ENCODE peak calls at places on chromosomes 3 and 15, in ten cellular contexts. X, N, R, E, U, J, D, I, K and H are unnamed samples.

GRCh38 chr3:62502315-62503300 is 129.3 kb upstream of the FEZF2 start:
- DNase-seq in X (no peak), N (no peak), R (no peak), E (no peak), U (no peak), J (no peak), D (no peak), I (no peak), K (no peak), H (no peak)

GRCh38 chr3:12446298-12446697 is 38.0 kb upstream of the TSEN2 start:
- DNase-seq in X (no peak), N (no peak), R (no peak), E (no peak), U (no peak), J (no peak), D (no peak), I (no peak), K (no peak), H (no peak)

GRCh38 chr3:16370503-16370871 is 105.5 kb downstream of the OXNAD1 start:
- DNase-seq in X (no peak), N (no peak), R (no peak), E (no peak), U (no peak), J (no peak), D (no peak), I (no peak), K (no peak), H (no peak)

GRCh38 chr3:39148116-39149058 is 5.0 kb downstream of the CSRNP1 start:
- DNase-seq in X (peak), N (no peak), R (no peak), E (peak), U (no peak), J (peak), D (no peak), I (no peak), K (peak), H (no peak)

GRCh38 chr15:44536298-44536961 is 517 bp upstream of the EIF3J start:
- DNase-seq in X (peak), N (peak), R (peak), E (peak), U (peak), J (peak), D (peak), I (no peak), K (peak), H (peak)

GRCh38 chr3:128009952-128010846 is 42.0 kb upstream of the SEC61A1 start:
- DNase-seq in X (peak), N (peak), R (no peak), E (peak), U (no peak), J (peak), D (no peak), I (no peak), K (no peak), H (no peak)

GRCh38 chr3:2510746-2511145 is 412.1 kb downstream of the CNTN4 start:
- DNase-seq in X (no peak), N (no peak), R (no peak), E (no peak), U (no peak), J (no peak), D (no peak), I (no peak), K (no peak), H (no peak)

GRCh38 chr15:36612063-36612788 is 32.8 kb downstream of the CDIN1 start:
- DNase-seq in X (peak), N (no peak), R (no peak), E (peak), U (peak), J (no peak), D (no peak), I (no peak), K (peak), H (peak)

GRCh38 chr3:182843478-182843877 is 50.2 kb downstream of the ATP11B start:
- DNase-seq in X (peak), N (no peak), R (no peak), E (no peak), U (peak), J (no peak), D (no peak), I (no peak), K (peak), H (no peak)

GRCh38 chr3:71721721-71722157 is 3.5 kb downstream of the EIF4E3 start:
- DNase-seq in X (no peak), N (no peak), R (no peak), E (no peak), U (no peak), J (no peak), D (no peak), I (no peak), K (no peak), H (no peak)

GRCh38 chr3:108183178-108183577 is 39.0 kb downstream of the IFT57 start:
- DNase-seq in X (peak), N (no peak), R (no peak), E (peak), U (no peak), J (no peak), D (no peak), I (no peak), K (no peak), H (no peak)

GRCh38 chr3:45464336-45464809 is 76.0 kb downstream of the LARS2 start:
- DNase-seq in X (no peak), N (no peak), R (peak), E (no peak), U (no peak), J (peak), D (peak), I (no peak), K (peak), H (no peak)

GRCh38 chr15:94083467-94083991 is 147.8 kb upstream of the MCTP2 start:
- DNase-seq in X (peak), N (no peak), R (no peak), E (peak), U (no peak), J (no peak), D (no peak), I (no peak), K (peak), H (no peak)

GRCh38 chr3:51621091-51621892 is 49.8 kb upstream of the TEX264 start:
- DNase-seq in X (no peak), N (peak), R (no peak), E (no peak), U (no peak), J (no peak), D (no peak), I (no peak), K (no peak), H (no peak)

GRCh38 chr3:47825590-47825989 is 22.7 kb downstream of the DHX30 start:
- DNase-seq in X (no peak), N (no peak), R (no peak), E (no peak), U (no peak), J (peak), D (no peak), I (no peak), K (no peak), H (no peak)

GRCh38 chr15:33955945-33956344 is 12.4 kb upstream of the CHRM5 start:
- DNase-seq in X (no peak), N (no peak), R (no peak), E (no peak), U (no peak), J (peak), D (no peak), I (no peak), K (no peak), H (no peak)

GRCh38 chr3:186054481-186055399 is 54.1 kb downstream of the ETV5 start:
- DNase-seq in X (no peak), N (no peak), R (no peak), E (no peak), U (no peak), J (no peak), D (no peak), I (no peak), K (no peak), H (no peak)

GRCh38 chr3:72187131-72187530 is 402.2 kb upstream of the PROK2 start:
- DNase-seq in X (no peak), N (peak), R (peak), E (no peak), U (no peak), J (peak), D (no peak), I (no peak), K (no peak), H (no peak)

GRCh38 chr3:126085841-126086240 is 1.9 kb upstream of the SLC41A3 start:
- DNase-seq in X (no peak), N (no peak), R (no peak), E (no peak), U (no peak), J (no peak), D (no peak), I (no peak), K (no peak), H (no peak)

GRCh38 chr3:123582315-123582714 is 2.5 kb downstream of the HACD2 start:
- DNase-seq in X (no peak), N (no peak), R (no peak), E (no peak), U (peak), J (no peak), D (no peak), I (no peak), K (no peak), H (peak)

GRCh38 chr3:138062626-138063025 is 52.7 kb downstream of the CLDN18 start:
- DNase-seq in X (peak), N (no peak), R (no peak), E (peak), U (no peak), J (no peak), D (no peak), I (no peak), K (no peak), H (no peak)

GRCh38 chr3:193396451-193397244 is 18.1 kb upstream of the ATP13A5 start:
- DNase-seq in X (peak), N (no peak), R (no peak), E (peak), U (no peak), J (no peak), D (no peak), I (no peak), K (no peak), H (no peak)

GRCh38 chr15:25022233-25022632 is 67.4 kb downstream of the SNRPN start:
- DNase-seq in X (peak), N (no peak), R (no peak), E (peak), U (peak), J (no peak), D (no peak), I (no peak), K (peak), H (no peak)

GRCh38 chr3:30689202-30689641 is 82.8 kb downstream of the TGFBR2 start:
- DNase-seq in X (peak), N (no peak), R (no peak), E (peak), U (peak), J (no peak), D (no peak), I (no peak), K (peak), H (peak)

GRCh38 chr15:33068531-33068990 is 126.0 kb downstream of the FMN1 start:
- DNase-seq in X (peak), N (peak), R (peak), E (peak), U (peak), J (no peak), D (no peak), I (no peak), K (no peak), H (peak)

GRCh38 chr3:105944281-105944680 is 75.5 kb upstream of the CBLB start:
- DNase-seq in X (peak), N (no peak), R (no peak), E (peak), U (peak), J (no peak), D (no peak), I (no peak), K (no peak), H (no peak)

GRCh38 chr3:140180603-140181002 is 245.6 kb downstream of the CLSTN2 start:
- DNase-seq in X (no peak), N (no peak), R (no peak), E (no peak), U (no peak), J (no peak), D (no peak), I (no peak), K (no peak), H (no peak)

GRCh38 chr15:95439812-95440380 is 890.6 kb upstream of the NR2F2 start:
- DNase-seq in X (peak), N (no peak), R (peak), E (peak), U (no peak), J (no peak), D (no peak), I (no peak), K (no peak), H (no peak)

GRCh38 chr15:35630985-35631384 is 85.0 kb upstream of the DPH6 start:
- DNase-seq in X (no peak), N (no peak), R (no peak), E (no peak), U (no peak), J (no peak), D (no peak), I (no peak), K (no peak), H (no peak)

GRCh38 chr15:83475551-83475950 is 28.4 kb downstream of the SH3GL3 start:
- DNase-seq in X (peak), N (no peak), R (no peak), E (peak), U (peak), J (no peak), D (peak), I (no peak), K (no peak), H (no peak)

GRCh38 chr3:174436367-174436766 is 422.8 kb upstream of the NAALADL2 start:
- DNase-seq in X (no peak), N (no peak), R (no peak), E (no peak), U (no peak), J (no peak), D (no peak), I (no peak), K (no peak), H (no peak)
- H2AFZ ChIP-seq in X (peak), N (no peak), R (no peak), E (no peak), U (no peak), J (no peak), D (no peak), I (no peak), K (no peak), H (no peak)

DNA sequence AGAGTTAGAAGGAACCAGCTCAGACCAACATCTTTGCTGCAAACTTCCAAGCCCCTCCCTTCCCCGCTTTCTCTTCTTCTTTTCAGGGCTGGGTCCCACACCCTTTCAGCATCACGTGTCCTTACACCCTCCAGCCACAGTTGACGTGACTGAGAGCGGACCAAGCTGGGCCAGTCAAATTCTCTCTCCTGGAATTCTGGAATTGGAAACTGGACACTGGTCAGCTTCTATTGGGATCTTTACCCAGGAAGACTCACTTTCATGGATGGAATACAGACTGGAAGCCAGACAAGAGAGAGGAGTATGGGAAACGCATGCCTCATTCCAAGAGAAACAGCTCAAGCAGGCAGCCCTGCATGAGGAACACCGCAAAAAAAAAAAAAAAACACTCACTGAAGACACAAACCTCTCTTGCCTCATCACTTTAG is 12.4 kb upstream of the TPM1 start:
- DNase-seq in X (peak), N (no peak), R (no peak), E (peak), U (no peak), J (no peak), D (no peak), I (no peak), K (no peak), H (no peak)
- H2AFZ ChIP-seq in X (no peak), N (no peak), R (peak), E (no peak), U (no peak), J (no peak), D (no peak), I (no peak), K (no peak), H (no peak)

GRCh38 chr3:135629696-135630408 is 335.7 kb upstream of the PPP2R3A start:
- DNase-seq in X (no peak), N (no peak), R (peak), E (no peak), U (no peak), J (no peak), D (no peak), I (no peak), K (no peak), H (no peak)
- H2AFZ ChIP-seq in X (no peak), N (no peak), R (no peak), E (no peak), U (no peak), J (no peak), D (no peak), I (no peak), K (no peak), H (no peak)

GRCh38 chr3:49093853-49094767 is at the start of gene QRICH1:
- DNase-seq in X (peak), N (peak), R (peak), E (peak), U (peak), J (peak), D (peak), I (peak), K (peak), H (peak)
- H2AFZ ChIP-seq in X (peak), N (no peak), R (peak), E (peak), U (peak), J (peak), D (peak), I (peak), K (peak), H (peak)

GRCh38 chr15:64844576-64845140 is 2.9 kb downstream of the PLEKHO2 start:
- DNase-seq in X (no peak), N (no peak), R (peak), E (no peak), U (no peak), J (no peak), D (no peak), I (no peak), K (no peak), H (no peak)

GRCh38 chr15:64842986-64843561 is 1.4 kb downstream of the PLEKHO2 start:
- DNase-seq in X (peak), N (no peak), R (no peak), E (no peak), U (peak), J (peak), D (no peak), I (no peak), K (peak), H (no peak)

GRCh38 chr15:64843996-64844395 is 2.3 kb downstream of the PLEKHO2 start:
- DNase-seq in X (no peak), N (no peak), R (peak), E (no peak), U (no peak), J (no peak), D (no peak), I (no peak), K (no peak), H (no peak)

GRCh38 chr15:64841258-64842098 is at the start of gene PLEKHO2:
- DNase-seq in X (peak), N (peak), R (peak), E (peak), U (peak), J (peak), D (peak), I (peak), K (peak), H (peak)

GRCh38 chr15:64842099-64842940 is 605 bp downstream of the PLEKHO2 start:
- DNase-seq in X (peak), N (no peak), R (peak), E (no peak), U (peak), J (peak), D (no peak), I (no peak), K (peak), H (no peak)
- H2AFZ ChIP-seq in X (no peak), N (no peak), R (peak), E (peak), U (peak), J (peak), D (peak), I (no peak), K (no peak), H (peak)

DNA sequence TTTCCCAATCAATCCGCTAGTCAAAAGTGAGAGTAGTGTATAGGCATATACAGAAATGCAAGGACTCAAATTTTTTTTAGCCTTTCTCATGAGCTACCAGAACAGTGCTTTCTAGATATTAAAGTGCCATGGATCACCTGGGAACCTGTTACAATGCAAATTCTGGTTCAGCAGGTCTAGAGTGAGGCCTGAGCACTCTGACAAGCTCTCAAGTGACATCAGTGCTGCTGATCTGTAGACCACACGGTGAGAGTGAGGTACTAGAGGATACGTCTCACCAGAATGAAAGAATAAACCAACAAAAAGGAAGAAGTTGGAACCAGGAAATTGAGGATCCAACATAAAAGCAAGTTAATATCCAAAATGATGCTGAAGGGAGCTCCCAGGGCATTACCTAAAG is 16.0 kb upstream of the PLA2G4D start:
- DNase-seq in X (no peak), N (no peak), R (no peak), E (no peak), U (no peak), J (no peak), D (no peak), I (no peak), K (no peak), H (no peak)
- H2AFZ ChIP-seq in X (no peak), N (no peak), R (no peak), E (no peak), U (no peak), J (no peak), D (no peak), I (no peak), K (no peak), H (no peak)

GRCh38 chr3:10951295-10951926 is 41.1 kb upstream of the SLC6A1 start:
- DNase-seq in X (no peak), N (no peak), R (no peak), E (no peak), U (no peak), J (no peak), D (no peak), I (no peak), K (no peak), H (no peak)
- H2AFZ ChIP-seq in X (no peak), N (no peak), R (peak), E (no peak), U (peak), J (peak), D (no peak), I (no peak), K (no peak), H (no peak)

GRCh38 chr3:94066829-94067470 is 4.1 kb downstream of the NSUN3 start:
- DNase-seq in X (no peak), N (no peak), R (no peak), E (no peak), U (no peak), J (no peak), D (no peak), I (no peak), K (peak), H (peak)

GRCh38 chr3:94065819-94066218 is 3.0 kb downstream of the NSUN3 start:
- DNase-seq in X (no peak), N (no peak), R (no peak), E (no peak), U (no peak), J (no peak), D (no peak), I (no peak), K (no peak), H (no peak)

GRCh38 chr3:94062513-94063404 is at the start of the genes DHFR2 and NSUN3:
- DNase-seq in X (peak), N (peak), R (peak), E (peak), U (peak), J (peak), D (peak), I (peak), K (peak), H (peak)

GRCh38 chr3:94063497-94064119 is 747 bp downstream of the NSUN3 start:
- DNase-seq in X (peak), N (peak), R (no peak), E (no peak), U (no peak), J (peak), D (no peak), I (no peak), K (no peak), H (no peak)

GRCh38 chr3:94064243-94064642 is 1.4 kb downstream of the NSUN3 start:
- DNase-seq in X (no peak), N (no peak), R (no peak), E (no peak), U (no peak), J (peak), D (no peak), I (no peak), K (no peak), H (peak)
- H2AFZ ChIP-seq in X (no peak), N (no peak), R (no peak), E (no peak), U (peak), J (peak), D (no peak), I (no peak), K (no peak), H (peak)